ENCODE peak calls at places on chromosome 6, in four cellular contexts. B, O, D and M are unnamed samples.

GRCh38 chr6:16766043-16766521 is 4.8 kb upstream of the ATXN1 start:
- DNase-seq in O (no peak), B (peak; percentile 97), D (no peak), M (no peak)

GRCh38 chr6:30709101-30709868 is 7.8 kb downstream of the MDC1 start:
- DNase-seq in O (no peak), D (no peak), B (no peak), M (no peak)

GRCh38 chr6:122817362-122817761 is 28.3 kb downstream of the SMPDL3A start:
- DNase-seq in D (no peak), O (no peak), B (no peak), M (no peak)

GRCh38 chr6:53294095-53294494 is 54.7 kb downstream of the ELOVL5 start:
- DNase-seq in B (peak; percentile 35), D (no peak), O (peak; percentile 66), M (peak; percentile 26)

GRCh38 chr6:125310994-125311649 is 9.4 kb upstream of the HDDC2 start:
- DNase-seq in B (peak; percentile 78), D (peak; percentile 30), O (no peak), M (peak; percentile 76)

GRCh38 chr6:127514396-127515227 is 4.5 kb downstream of the MTCL3 start:
- DNase-seq in B (peak; percentile 83), O (peak; percentile 74), D (no peak), M (peak; percentile 77)

GRCh38 chr6:143680157-143680556 is 2.4 kb downstream of the PHACTR2 start:
- DNase-seq in O (no peak), B (peak; percentile 50), D (no peak), M (no peak)

GRCh38 chr6:17446713-17447112 is 53.3 kb downstream of the CAP2 start:
- DNase-seq in B (no peak), O (no peak), D (no peak), M (no peak)

GRCh38 chr6:107509506-107509905 is 19.6 kb downstream of the SOBP start:
- DNase-seq in D (no peak), B (no peak), O (no peak), M (no peak)

GRCh38 chr6:166949533-166950442 is 6.6 kb downstream of the RNASET2 start:
- DNase-seq in B (no peak), O (peak; percentile 74), D (no peak), M (no peak)

GRCh38 chr6:7271205-7271534 is 41.8 kb downstream of the SSR1 start:
- DNase-seq in B (no peak), O (no peak), D (no peak), M (no peak)

GRCh38 chr6:88141641-88142298 is 24.4 kb downstream of the CNR1 start:
- DNase-seq in O (no peak), D (no peak), B (no peak), M (no peak)
- H3K27ac ChIP-seq in O (no peak overlapping the region), D (no peak overlapping the region), B (no peak overlapping the region), M (no peak overlapping the region)

GRCh38 chr6:168960557-168960956 is 293.1 kb downstream of the THBS2 start:
- DNase-seq in O (no peak), D (no peak), B (no peak), M (no peak)
- H3K27ac ChIP-seq in O (no peak overlapping the region), D (no peak overlapping the region), B (no peak overlapping the region), M (no peak overlapping the region)

GRCh38 chr6:10627800-10628199 is 66.6 kb downstream of the C6orf52 start:
- DNase-seq in B (no peak), O (no peak), D (no peak), M (no peak)

GRCh38 chr6:10630178-10630577 is 64.2 kb downstream of the C6orf52 start:
- DNase-seq in O (no peak), B (no peak), D (no peak), M (no peak)

GRCh38 chr6:10633216-10633615 is 61.2 kb downstream of the C6orf52 start:
- DNase-seq in B (peak; percentile 51), D (peak; percentile 28), O (no peak), M (no peak)
- H3K27ac ChIP-seq in B (no peak overlapping the region), D (no peak overlapping the region), O (peak overlapping the region; percentile 8), M (no peak overlapping the region)

GRCh38 chr6:152295920-152296319 is 341.2 kb downstream of the SYNE1 start:
- DNase-seq in O (no peak), B (no peak), D (no peak), M (no peak)

GRCh38 chr6:152299336-152299735 is 337.8 kb downstream of the SYNE1 start:
- DNase-seq in O (no peak), B (no peak), D (no peak), M (no peak)

GRCh38 chr6:152300517-152300916 is 336.6 kb downstream of the SYNE1 start:
- DNase-seq in O (no peak), D (no peak), B (no peak), M (no peak)

GRCh38 chr6:152296648-152297376 is 340.4 kb downstream of the SYNE1 start:
- DNase-seq in D (no peak), O (no peak), B (peak; percentile 5), M (no peak)

DNA sequence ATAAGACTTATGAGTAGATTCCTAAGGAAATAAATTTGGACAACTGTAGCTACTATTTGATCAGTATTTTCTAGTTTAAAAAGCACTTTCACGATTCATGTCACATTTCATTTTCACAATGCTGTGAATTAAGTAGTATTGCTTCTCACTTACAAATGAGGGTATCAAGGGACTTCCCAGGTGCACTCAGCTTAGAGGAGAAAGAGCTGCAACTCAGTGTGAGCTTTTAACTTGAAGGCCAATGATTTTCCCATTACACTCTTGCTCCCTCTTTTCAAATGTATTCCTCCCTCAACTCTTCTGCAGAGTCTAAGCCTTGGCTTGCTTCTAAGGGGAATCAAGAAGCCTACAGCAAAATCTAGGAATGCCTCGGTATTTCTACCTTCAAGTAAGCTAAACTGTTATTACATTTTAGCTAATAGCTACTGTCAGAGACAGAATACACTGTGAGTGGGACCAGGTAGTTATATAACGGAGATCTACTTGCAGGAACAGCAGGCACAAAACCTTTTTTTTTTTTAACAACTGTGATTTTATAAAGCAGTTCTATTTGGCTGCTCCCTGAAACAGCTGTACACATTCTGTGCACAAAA is 339.0 kb downstream of the SYNE1 start:
- DNase-seq in B (no peak), O (no peak), D (no peak), M (no peak)
- H3K27ac ChIP-seq in B (no peak overlapping the region), O (no peak overlapping the region), D (no peak overlapping the region), M (no peak overlapping the region)

DNA sequence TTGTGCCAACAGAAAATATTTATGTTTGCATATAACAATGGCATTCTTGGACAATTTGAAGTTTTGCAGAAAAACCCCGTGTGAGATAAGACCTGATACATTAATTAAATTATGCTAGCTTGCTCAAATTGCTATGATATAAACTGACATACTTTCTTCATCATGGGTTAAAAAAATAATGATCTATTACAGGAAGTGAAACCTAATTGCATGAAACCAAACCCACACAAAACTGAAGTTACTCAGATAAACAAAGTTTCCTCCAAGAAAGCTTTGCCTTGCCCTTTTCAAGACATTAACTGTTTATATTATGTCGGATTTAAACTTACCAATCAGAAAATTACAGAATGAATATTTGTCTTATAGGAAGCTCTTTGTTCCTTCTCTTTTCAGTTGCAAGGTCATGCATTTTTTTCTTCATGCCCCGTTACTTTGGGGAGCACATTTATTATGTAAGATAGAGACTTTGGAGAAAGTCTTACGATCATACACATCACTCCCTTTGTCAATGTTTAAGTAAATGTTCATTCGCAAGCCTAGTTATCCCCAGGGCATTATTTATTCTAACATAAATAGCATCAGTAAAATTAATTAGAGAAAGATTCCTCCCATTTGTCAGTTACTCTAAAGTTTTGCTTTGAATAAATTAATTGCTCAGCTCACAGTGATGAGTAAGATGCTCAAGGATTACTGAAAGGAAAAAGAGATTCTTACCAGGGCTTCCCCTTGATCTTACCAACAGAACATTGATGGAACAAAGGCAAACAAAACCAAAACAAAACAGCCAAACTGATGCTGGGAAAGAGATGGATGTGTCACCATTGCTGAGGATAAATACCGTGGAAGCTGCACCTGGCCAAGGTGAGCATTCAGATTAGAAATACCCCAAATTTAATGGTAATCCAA is 14.7 kb upstream of the TMEM244 start:
- DNase-seq in D (no peak), O (no peak), B (no peak), M (no peak)
- H3K27ac ChIP-seq in D (no peak overlapping the region), O (no peak overlapping the region), B (no peak overlapping the region), M (no peak overlapping the region)

GRCh38 chr6:32137454-32137853 is 7.4 kb upstream of the FKBPL start:
- DNase-seq in B (no peak), D (no peak), O (no peak), M (no peak)

GRCh38 chr6:32129297-32130088 is 595 bp downstream of the FKBPL start:
- DNase-seq in B (peak; percentile 49), O (no peak), D (no peak), M (no peak)

GRCh38 chr6:32132110-32132509 is 2.0 kb upstream of the FKBPL start:
- DNase-seq in B (no peak), O (no peak), D (no peak), M (no peak)

GRCh38 chr6:32131439-32131948 is 1.4 kb upstream of the FKBPL start:
- DNase-seq in B (no peak), D (no peak), O (no peak), M (no peak)

GRCh38 chr6:32133786-32134185 is 3.7 kb upstream of the FKBPL start:
- DNase-seq in D (no peak), B (peak; percentile 61), O (no peak), M (no peak)
- H3K27ac ChIP-seq in D (no peak overlapping the region), B (no peak overlapping the region), O (no peak overlapping the region), M (no peak overlapping the region)

GRCh38 chr6:73511796-73512195 is 9.0 kb downstream of the EEF1A1 start:
- DNase-seq in D (no peak), B (peak; percentile 14), O (peak; percentile 39), M (no peak)

GRCh38 chr6:73516712-73517489 is 3.9 kb downstream of the EEF1A1 start:
- DNase-seq in O (no peak), B (peak; percentile 57), D (no peak), M (peak; percentile 34)

GRCh38 chr6:73513496-73513854 is 7.4 kb downstream of the EEF1A1 start:
- DNase-seq in O (no peak), D (no peak), B (peak; percentile 36), M (no peak)

GRCh38 chr6:73514746-73515110 is 6.1 kb downstream of the EEF1A1 start:
- DNase-seq in B (peak; percentile 32), D (no peak), O (peak; percentile 57), M (no peak)

DNA sequence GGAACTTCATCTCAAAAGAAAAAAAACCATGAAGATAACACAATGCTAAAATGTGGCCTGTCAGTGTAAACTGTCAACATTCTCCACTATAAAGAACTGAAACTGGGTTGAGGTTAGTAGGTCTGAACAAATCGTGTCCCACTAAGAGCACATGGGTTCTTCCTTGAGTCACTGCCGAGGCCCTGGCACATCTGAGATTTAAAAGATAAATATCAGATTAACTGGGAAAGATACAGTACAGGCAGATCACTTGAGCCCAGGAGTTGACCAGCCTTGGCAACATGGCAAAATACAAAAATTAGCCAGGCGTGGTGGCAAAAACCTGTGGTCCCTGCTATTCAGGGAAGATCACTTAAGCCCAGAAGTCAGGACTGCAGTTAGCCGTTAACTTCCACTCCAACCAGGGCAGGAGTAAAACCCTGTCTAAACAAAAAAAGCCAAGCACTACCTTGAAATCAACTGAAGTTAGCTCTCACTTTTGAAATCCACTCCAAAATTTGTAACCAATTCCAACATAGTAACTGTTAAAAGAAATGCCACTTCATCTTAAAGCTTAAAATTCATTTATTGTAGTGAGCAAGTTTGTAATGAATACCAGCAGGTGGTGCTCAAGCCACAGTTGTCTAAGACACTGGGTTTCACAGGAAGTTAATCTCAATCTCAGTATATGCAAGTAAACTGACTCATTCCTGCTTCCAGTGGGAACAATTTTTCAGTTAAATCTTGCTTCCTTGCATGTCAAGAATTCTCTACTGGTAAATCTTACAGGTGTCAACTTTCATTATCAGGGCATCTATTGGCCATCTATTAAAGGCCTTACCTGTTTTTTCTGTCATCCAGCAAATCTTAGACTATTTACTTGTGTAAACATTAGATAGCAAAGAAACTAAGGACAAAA is 5.4 kb downstream of the EEF1A1 start:
- DNase-seq in B (peak; percentile 91), O (peak; percentile 45), D (no peak), M (peak; percentile 79)
- H3K27ac ChIP-seq in B (peak overlapping the region; percentile 74), O (peak overlapping the region; percentile 75), D (peak overlapping the region; percentile 29), M (peak overlapping the region; percentile 25)